ENCODE peak calls at places on chromosomes 1 and 21, in four cellular contexts. O is body of pancreas, N is Peyer's patch, T is transverse colon. G is an unnamed sample. For H3K4me1 and H3K36me3, the result is how much of the 10 kb centered on the place peaks cover.

GRCh38 chr1:2547210-2548067 is 8.7 kb upstream of the TNFRSF14 start:
- DNase-seq in O (no peak), N (peak), T (peak), G (peak)

GRCh38 chr1:243605604-243606003 is 244.4 kb downstream of the AKT3 start:
- DNase-seq in O (no peak), N (no peak), T (no peak), G (no peak)

GRCh38 chr1:236070753-236071152 is 5.9 kb upstream of the NID1 start:
- DNase-seq in O (no peak), N (no peak), T (no peak), G (no peak)

GRCh38 chr1:41423511-41424191 is 60.8 kb downstream of the EDN2 start:
- DNase-seq in O (no peak), N (peak), T (peak), G (no peak)

GRCh38 chr1:25520446-25521061 is 22.9 kb upstream of the LDLRAP1 start:
- DNase-seq in O (peak), N (peak), T (peak), G (peak)

GRCh38 chr1:184605941-184606340 is 148.7 kb downstream of the EDEM3 start:
- DNase-seq in O (no peak), N (no peak), T (no peak), G (no peak)

GRCh38 chr1:8429549-8430105 is 111.7 kb downstream of the SLC45A1 start:
- DNase-seq in O (no peak), N (no peak), T (no peak), G (no peak)

GRCh38 chr1:9294440-9294773 is 1.7 kb downstream of the SPSB1 start:
- DNase-seq in O (peak), N (no peak), T (no peak), G (no peak)

GRCh38 chr1:177753655-177754054 is 216.2 kb downstream of the SEC16B start:
- DNase-seq in O (peak), N (no peak), T (no peak), G (no peak)

GRCh38 chr21:44370027-44370735 is 16.8 kb downstream of the TRPM2 start:
- DNase-seq in O (peak), N (peak), T (no peak), G (no peak)

GRCh38 chr1:172895050-172895460 is 155.7 kb downstream of the TNFSF18 start:
- DNase-seq in O (no peak), N (no peak), T (no peak), G (peak)

GRCh38 chr1:1132042-1132927 is 16.4 kb upstream of the C1orf159 start:
- DNase-seq in O (peak), N (peak), T (peak), G (no peak)

GRCh38 chr1:223729906-223730305 is 17.6 kb downstream of the CAPN2 start:
- DNase-seq in O (no peak), N (no peak), T (no peak), G (no peak)
- H3K4me1 ChIP-seq in O (half or more), N (half or more), T (under half), G (half or more)

GRCh38 chr1:150686275-150686674 is 10.7 kb downstream of the GOLPH3L start:
- DNase-seq in O (no peak), N (no peak), T (peak), G (no peak)
- H3K36me3 ChIP-seq in O (under half), N (under half), T (under half), G (under half)

GRCh38 chr1:107251839-107252238 is 111.0 kb downstream of the NTNG1 start:
- DNase-seq in O (no peak), N (no peak), T (no peak), G (no peak)
- H3K4me1 ChIP-seq in O (under half), N (under half), T (under half), G (under half)

GRCh38 chr1:197171531-197171930 is 25.1 kb upstream of the ASPM start:
- DNase-seq in O (no peak), N (no peak), T (no peak), G (no peak)
- H3K36me3 ChIP-seq in O (under half), N (under half), T (under half), G (under half)

GRCh38 chr1:6033986-6034749 is 11.5 kb upstream of the KCNAB2 start:
- DNase-seq in O (peak), N (peak), T (peak), G (peak)
- H3K4me1 ChIP-seq in O (under half), N (under half), T (under half), G (half or more)

DNA sequence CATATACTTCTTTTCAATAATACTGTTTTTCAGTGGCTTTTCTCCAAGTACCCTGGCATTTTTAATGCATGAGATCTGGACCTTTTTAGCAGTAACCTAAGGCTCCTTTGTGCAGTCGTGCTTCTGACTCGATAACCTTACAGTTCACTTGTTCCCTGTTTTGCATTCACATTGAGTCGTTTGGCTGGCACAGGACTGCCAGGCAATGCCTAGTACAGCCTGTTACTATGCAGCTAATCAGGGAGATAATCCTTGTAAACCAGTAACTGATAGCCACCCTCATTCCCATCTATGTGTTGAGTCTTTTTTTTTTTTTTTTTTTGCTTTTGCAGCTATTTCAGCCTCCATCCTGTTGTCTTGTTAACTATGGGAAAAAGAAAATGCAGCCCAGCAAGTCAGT is 3.8 kb downstream of the ATP1B1 start:
- DNase-seq in O (no peak), N (no peak), T (no peak), G (no peak)
- H3K36me3 ChIP-seq in O (under half), N (under half), T (under half), G (under half)

GRCh38 chr1:92485374-92486250 is 1.1 kb downstream of the GFI1 start:
- DNase-seq in O (peak), N (peak), T (peak), G (peak)

GRCh38 chr1:92488416-92488815 is 1.7 kb upstream of the GFI1 start:
- DNase-seq in O (no peak), N (no peak), T (no peak), G (no peak)

GRCh38 chr1:92487078-92487605 is 417 bp upstream of the GFI1 start:
- DNase-seq in O (no peak), N (no peak), T (no peak), G (no peak)

GRCh38 chr1:92484472-92485373 is 2.0 kb downstream of the GFI1 start:
- DNase-seq in O (peak), N (peak), T (peak), G (peak)

GRCh38 chr1:92486251-92487077 is at the start of gene GFI1:
- DNase-seq in O (peak), N (peak), T (peak), G (peak)
- H3K4me1 ChIP-seq in O (half or more), N (half or more), T (under half), G (under half)

GRCh38 chr1:53966794-53967193 is 20.6 kb downstream of the LRRC42 start:
- DNase-seq in O (no peak), N (no peak), T (no peak), G (no peak)

GRCh38 chr1:53959664-53960250 is 13.6 kb downstream of the LRRC42 start:
- DNase-seq in O (no peak), N (no peak), T (no peak), G (peak)

GRCh38 chr1:53964109-53964508 is 18.0 kb downstream of the LRRC42 start:
- DNase-seq in O (no peak), N (no peak), T (no peak), G (no peak)

GRCh38 chr1:53963472-53963871 is 17.3 kb downstream of the LRRC42 start:
- DNase-seq in O (no peak), N (no peak), T (no peak), G (no peak)

DNA sequence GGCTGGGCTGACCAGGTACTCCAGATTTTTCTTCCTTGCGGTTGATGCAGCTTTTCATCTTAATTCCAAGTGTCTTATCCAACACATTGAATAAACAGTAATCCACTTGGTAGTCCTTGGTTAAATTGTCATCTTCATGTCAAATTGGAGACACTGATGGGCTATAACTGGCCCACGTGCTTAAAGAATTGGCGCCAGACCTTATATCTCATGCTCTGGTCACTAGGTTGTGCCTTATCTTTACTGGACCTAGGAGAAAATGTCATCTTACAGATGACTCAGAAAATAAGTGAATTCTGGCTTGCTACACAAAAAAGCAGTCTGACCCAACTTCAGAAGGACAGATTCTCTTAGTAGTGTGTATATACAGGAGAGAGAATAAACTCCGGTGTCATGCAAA is 16.2 kb downstream of the LRRC42 start:
- DNase-seq in O (no peak), N (no peak), T (no peak), G (no peak)
- H3K36me3 ChIP-seq in O (under half), N (under half), T (under half), G (under half)

DNA sequence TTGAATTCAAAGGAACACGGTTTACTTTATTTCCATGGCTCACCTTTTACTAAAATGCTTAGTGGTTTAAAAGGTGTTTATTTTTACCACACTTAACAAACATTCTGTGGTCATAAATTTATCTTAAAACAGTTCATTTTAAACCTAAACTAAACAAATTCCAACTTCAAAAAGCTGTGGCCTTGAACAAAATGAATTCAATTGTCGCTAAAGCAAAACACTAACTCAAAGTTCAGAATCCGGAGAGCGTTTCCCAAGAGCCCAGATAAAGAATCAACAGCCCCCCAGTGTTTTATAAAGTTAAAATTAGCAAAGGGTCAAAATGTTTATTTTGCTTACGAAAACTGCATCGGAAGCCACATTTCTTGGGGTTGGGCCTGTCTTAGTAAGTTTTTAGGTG is 1.4 kb downstream of the PUM1 start:
- DNase-seq in O (no peak), N (no peak), T (no peak), G (no peak)
- H3K4me1 ChIP-seq in O (under half), N (under half), T (under half), G (half or more)